ENCODE peak calls at places on chromosomes 2 and 18, in four cellular contexts. K, J, W and V are unnamed samples.

GRCh38 chr2:171469176-171469575 is 35.1 kb downstream of the DCAF17 start:
- DNase-seq in K (no peak), J (no peak), W (no peak), V (peak)

GRCh38 chr18:63928331-63928730 is 20.6 kb downstream of the SERPINB10 start:
- DNase-seq in K (no peak), J (no peak), W (no peak), V (no peak)

GRCh38 chr2:58680938-58681337 is 439.8 kb upstream of the FANCL start:
- DNase-seq in K (no peak), J (peak), W (no peak), V (no peak)

GRCh38 chr18:4264347-4264791 is 190.7 kb downstream of the DLGAP1 start:
- DNase-seq in K (no peak), J (no peak), W (no peak), V (no peak)

GRCh38 chr2:241499146-241499965 is 9.0 kb downstream of the STK25 start:
- DNase-seq in K (no peak), J (no peak), W (no peak), V (no peak)

GRCh38 chr2:7594211-7594610 is 677.0 kb downstream of the RNF144A start:
- DNase-seq in K (no peak), J (no peak), W (no peak), V (no peak)

GRCh38 chr2:105919826-105920225 is 175.1 kb downstream of the NCK2 start:
- DNase-seq in K (peak), J (peak), W (no peak), V (peak)

GRCh38 chr2:64586883-64587481 is 62.9 kb downstream of the AFTPH start:
- DNase-seq in K (no peak), J (peak), W (no peak), V (peak)

GRCh38 chr18:73924836-73925235 is 222.8 kb downstream of the FBXO15 start:
- DNase-seq in K (no peak), J (peak), W (no peak), V (no peak)

GRCh38 chr18:7566587-7567486 is at the start of gene PTPRM:
- DNase-seq in K (peak), J (peak), W (peak), V (no peak)

GRCh38 chr2:235324324-235324723 is 169.5 kb upstream of the AGAP1 start:
- DNase-seq in K (no peak), J (no peak), W (no peak), V (no peak)

GRCh38 chr2:223260681-223261080 is 208.7 kb downstream of the KCNE4 start:
- DNase-seq in K (peak), J (peak), W (no peak), V (no peak)

GRCh38 chr2:215579809-215580208 is 143.9 kb upstream of the FN1 start:
- DNase-seq in K (no peak), J (peak), W (peak), V (peak)

GRCh38 chr18:66495844-66496243 is 108.0 kb downstream of the CDH19 start:
- DNase-seq in K (peak), J (peak), W (peak), V (no peak)

GRCh38 chr18:12645264-12645663 is 12.6 kb downstream of the SPIRE1 start:
- DNase-seq in K (no peak), J (no peak), W (no peak), V (no peak)

GRCh38 chr18:50869150-50869549 is 9.8 kb upstream of the ME2 start:
- DNase-seq in K (no peak), J (no peak), W (no peak), V (no peak)

GRCh38 chr18:3593381-3593903 is 143.5 kb downstream of the TGIF1 start:
- DNase-seq in K (peak), J (peak), W (peak), V (peak)

GRCh38 chr2:41927581-41928260 is 120.1 kb upstream of the PKDCC start:
- DNase-seq in K (no peak), J (no peak), W (peak), V (no peak)

GRCh38 chr2:153509133-153509532 is 30.6 kb upstream of the RPRM start:
- DNase-seq in K (no peak), J (no peak), W (no peak), V (no peak)

GRCh38 chr18:78875268-78875997 is 104.2 kb upstream of the SALL3 start:
- DNase-seq in K (no peak), J (no peak), W (no peak), V (no peak)

GRCh38 chr2:232800166-232800565 is 23.8 kb upstream of the KCNJ13 start:
- DNase-seq in K (no peak), J (no peak), W (no peak), V (no peak)

GRCh38 chr18:9824474-9824832 is 61.3 kb upstream of the TXNDC2 start:
- DNase-seq in K (no peak), J (no peak), W (peak), V (peak)

GRCh38 chr2:161580426-161580825 is 43.8 kb upstream of the SLC4A10 start:
- DNase-seq in K (no peak), J (no peak), W (no peak), V (no peak)

GRCh38 chr2:10237392-10238321 is 65.0 kb upstream of the HPCAL1 start:
- DNase-seq in K (no peak), J (no peak), W (peak), V (no peak)

GRCh38 chr2:12918841-12919445 is 202.2 kb downstream of the TRIB2 start:
- DNase-seq in K (no peak), J (peak), W (peak), V (peak)

GRCh38 chr2:109218792-109219126 is 89.8 kb downstream of the SH3RF3 start:
- DNase-seq in K (no peak), J (no peak), W (no peak), V (no peak)

GRCh38 chr2:65128297-65129190 is 1.4 kb downstream of the RAB1A start:
- DNase-seq in K (no peak), J (peak), W (no peak), V (no peak)

GRCh38 chr2:197191948-197192338 is 118.6 kb downstream of the ANKRD44 start:
- DNase-seq in K (no peak), J (no peak), W (no peak), V (no peak)

GRCh38 chr18:48850891-48851302 is 99.9 kb downstream of the SMAD7 start:
- DNase-seq in K (no peak), J (no peak), W (peak), V (no peak)

GRCh38 chr2:21382980-21383520 is 259.3 kb downstream of the TDRD15 start:
- DNase-seq in K (no peak), J (no peak), W (no peak), V (no peak)

GRCh38 chr2:64359176-64359891 is 94.6 kb upstream of the LGALSL start:
- DNase-seq in K (no peak), J (peak), W (no peak), V (no peak)

GRCh38 chr2:50732796-50733195 is 299.1 kb downstream of the NRXN1 start:
- DNase-seq in K (no peak), J (no peak), W (no peak), V (no peak)

GRCh38 chr2:19809206-19809605 is 92.6 kb downstream of the TTC32 start:
- DNase-seq in K (no peak), J (no peak), W (no peak), V (no peak)

GRCh38 chr2:11750917-11751316 is 4.5 kb downstream of the LPIN1 start:
- DNase-seq in K (no peak), J (peak), W (no peak), V (no peak)

GRCh38 chr18:3251249-3251962 is 3.8 kb downstream of the MYL12A start:
- DNase-seq in K (no peak), J (no peak), W (no peak), V (no peak)

GRCh38 chr2:61764035-61764800 is 89.6 kb downstream of the FAM161A start:
- DNase-seq in K (peak), J (peak), W (peak), V (peak)
- TF ChIP-seq CTCF in K (no peak), J (no peak), W (no peak), V (no peak)

GRCh38 chr2:225355788-225356187 is 43.7 kb upstream of the NYAP2 start:
- DNase-seq in K (no peak), J (no peak), W (no peak), V (no peak)
- H3K4me3 ChIP-seq in K (no peak), J (no peak), W (no peak), V (no peak)

GRCh38 chr2:135218426-135218825 is 166.3 kb downstream of the RAB3GAP1 start:
- DNase-seq in K (no peak), J (no peak), W (no peak), V (no peak)
- TF ChIP-seq CTCF in K (no peak), J (no peak), W (no peak), V (no peak)

DNA sequence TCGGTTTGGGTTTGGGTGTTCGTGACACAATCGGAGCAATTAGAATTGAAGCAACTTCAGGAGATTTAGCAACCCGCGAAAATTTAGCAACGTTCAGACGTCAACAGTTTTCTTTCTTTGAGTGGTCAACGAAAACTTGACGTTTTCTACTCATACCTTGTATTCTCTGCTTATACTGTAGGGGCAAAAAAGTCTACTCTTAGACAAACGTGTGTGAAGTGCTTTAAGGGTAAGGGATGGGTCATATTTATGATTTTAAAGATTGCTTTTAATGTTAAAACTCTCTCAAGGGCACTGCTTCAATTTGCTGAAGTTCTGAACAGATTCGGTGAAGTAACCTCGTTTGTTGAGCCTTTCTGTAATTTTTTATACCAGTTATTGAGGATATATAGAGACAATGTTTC is 9.5 kb downstream of the OTX1 start:
- DNase-seq in K (no peak), J (no peak), W (no peak), V (no peak)
- H3K4me3 ChIP-seq in K (no peak), J (peak), W (no peak), V (no peak)

DNA sequence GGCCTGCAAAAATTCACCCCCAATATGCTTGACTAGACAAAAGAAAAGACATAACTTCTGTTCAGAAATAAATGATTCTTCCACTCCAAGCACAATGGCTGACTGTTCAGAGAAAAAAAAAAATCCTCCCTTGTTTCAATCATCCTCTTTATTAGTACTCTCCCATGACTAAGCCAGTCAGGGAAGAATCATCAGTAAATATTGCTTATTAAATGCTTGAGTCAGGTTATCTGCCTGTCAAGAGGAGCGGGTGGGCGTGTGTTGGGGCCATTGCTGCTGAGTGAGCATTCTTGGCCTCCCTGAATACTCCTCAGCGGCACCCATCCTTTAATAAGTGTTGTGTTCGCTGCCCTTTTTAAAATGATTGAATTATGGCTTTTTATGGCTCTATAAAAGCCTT is 1334.8 kb upstream of the CELF4 start:
- DNase-seq in K (no peak), J (peak), W (no peak), V (no peak)
- TF ChIP-seq CTCF in K (no peak), J (no peak), W (no peak), V (no peak)

GRCh38 chr2:190713476-190713875 is 64.6 kb downstream of the NAB1 start:
- DNase-seq in K (no peak), J (no peak), W (no peak), V (peak)
- H3K4me3 ChIP-seq in K (no peak), J (no peak), W (no peak), V (no peak)